ENCODE peak calls at places on chromosomes 12 and 14, in four cellular contexts. V, O, G and A are unnamed samples.

GRCh38 chr12:65497645-65498044 is 219.2 kb downstream of the MSRB3 start:
- DNase-seq in V (peak), O (no peak), G (no peak), A (no peak)

GRCh38 chr14:91254456-91254855 is 10.0 kb upstream of the GPR68 start:
- DNase-seq in V (no peak), O (no peak), G (no peak), A (no peak)

GRCh38 chr12:15757553-15758255 is 31.5 kb downstream of the EPS8 start:
- DNase-seq in V (peak), G (peak), O (no peak), A (no peak)

GRCh38 chr14:20530771-20531571 is 25.6 kb downstream of the RNASE10 start:
- DNase-seq in O (peak), V (peak), G (peak), A (peak)

GRCh38 chr12:105072888-105073488 is 11.3 kb downstream of the ALDH1L2 start:
- DNase-seq in O (no peak), G (no peak), V (no peak), A (no peak)

GRCh38 chr12:46373303-46374182 is 970 bp upstream of the SLC38A2 start:
- DNase-seq in V (peak), G (peak), O (no peak), A (peak)

GRCh38 chr12:91072931-91073330 is 15.1 kb upstream of the KERA start:
- DNase-seq in V (no peak), G (no peak), O (no peak), A (no peak)

GRCh38 chr12:13275366-13275765 is 78.8 kb downstream of the EMP1 start:
- DNase-seq in O (no peak), V (peak), G (no peak), A (no peak)

GRCh38 chr12:53287741-53288216 is 7.6 kb upstream of the PFDN5 start:
- DNase-seq in G (peak), V (peak), O (peak), A (peak)

GRCh38 chr12:34108967-34109366 is 86.7 kb downstream of the ALG10 start:
- DNase-seq in V (no peak), G (no peak), O (no peak), A (no peak)

GRCh38 chr12:65892905-65893304 is 68.6 kb downstream of the HMGA2 start:
- DNase-seq in G (peak), V (peak), O (no peak), A (no peak)

GRCh38 chr12:75020068-75020557 is 189.5 kb downstream of the KCNC2 start:
- DNase-seq in G (no peak), V (no peak), O (no peak), A (no peak)

GRCh38 chr12:114254998-114255397 is 150.9 kb downstream of the TBX5 start:
- DNase-seq in O (no peak), V (no peak), G (no peak), A (no peak)

GRCh38 chr12:101792046-101792931 is 38.5 kb downstream of the GNPTAB start:
- DNase-seq in G (no peak), V (peak), O (no peak), A (no peak)

GRCh38 chr14:64698899-64699298 is 5.3 kb upstream of the PLEKHG3 start:
- DNase-seq in O (no peak), G (no peak), V (peak), A (no peak)

GRCh38 chr14:100386121-100386520 is 63.0 kb downstream of the SLC25A47 start:
- DNase-seq in O (no peak), V (no peak), G (peak), A (no peak)

GRCh38 chr12:74849801-74850200 is 312.2 kb downstream of the ATXN7L3B start:
- DNase-seq in G (no peak), O (no peak), V (no peak), A (no peak)

GRCh38 chr12:65634061-65634460 is 190.2 kb upstream of the HMGA2 start:
- DNase-seq in V (no peak), G (no peak), O (no peak), A (no peak)

GRCh38 chr12:60689137-60689536 is 1093.3 kb downstream of the SLC16A7 start:
- DNase-seq in G (no peak), O (no peak), V (peak), A (no peak)

GRCh38 chr12:49403887-49404517 is 36.7 kb downstream of the SPATS2 start:
- DNase-seq in G (no peak), O (no peak), V (no peak), A (no peak)

GRCh38 chr12:111597731-111598636 is 1.1 kb downstream of the ATXN2 start:
- DNase-seq in G (peak), V (peak), O (peak), A (peak)

GRCh38 chr12:129614221-129614885 is 289.5 kb downstream of the TMEM132D start:
- DNase-seq in O (no peak), G (peak), V (no peak), A (no peak)

GRCh38 chr14:34714320-34715107 is at the start of gene CFL2:
- DNase-seq in G (peak), V (peak), O (peak), A (peak)

GRCh38 chr12:122336015-122336946 is 70.0 kb upstream of the VPS33A start:
- DNase-seq in V (no peak), O (peak), G (peak), A (peak)

GRCh38 chr12:23542187-23542586 is 407.3 kb downstream of the SOX5 start:
- DNase-seq in G (no peak), O (no peak), V (no peak), A (no peak)

GRCh38 chr12:76013603-76014002 is 18.0 kb downstream of the PHLDA1 start:
- DNase-seq in G (no peak), V (no peak), O (no peak), A (no peak)

GRCh38 chr12:109219938-109220337 is 89.1 kb downstream of the FOXN4 start:
- DNase-seq in G (no peak), O (no peak), V (no peak), A (no peak)

GRCh38 chr14:103028161-103028767 is 29.1 kb downstream of the CDC42BPB start:
- DNase-seq in V (no peak), O (no peak), G (no peak), A (no peak)

GRCh38 chr12:11862794-11863193 is 207.9 kb upstream of the BCL2L14 start:
- DNase-seq in V (peak), G (peak), O (no peak), A (no peak)

GRCh38 chr14:20714593-20715250 is 26.2 kb downstream of the ANG start:
- DNase-seq in V (peak), G (peak), O (no peak), A (no peak)

GRCh38 chr14:90277581-90278198 is 21.3 kb downstream of the PSMC1 start:
- DNase-seq in O (no peak), G (no peak), V (no peak), A (no peak)

GRCh38 chr12:55738113-55739024 is 4.6 kb upstream of the GDF11 start:
- DNase-seq in G (peak), O (peak), V (peak), A (peak)

GRCh38 chr12:103626498-103626897 is 39.4 kb downstream of the STAB2 start:
- DNase-seq in O (no peak), V (peak), G (peak), A (no peak)

GRCh38 chr12:122790393-122791075 is 16.2 kb downstream of the CCDC62 start:
- DNase-seq in V (peak), O (no peak), G (peak), A (no peak)

GRCh38 chr12:89559753-89560152 is 33.9 kb upstream of the POC1B start:
- DNase-seq in V (peak), G (no peak), O (no peak), A (no peak)

GRCh38 chr14:105300542-105301102 is at the start of gene BRF1:
- DNase-seq in V (peak), G (peak), O (peak), A (peak)

GRCh38 chr12:31835276-31835882 is 106.6 kb upstream of the AMN1 start:
- DNase-seq in G (no peak), V (no peak), O (no peak), A (no peak)

GRCh38 chr12:12024958-12025682 is 45.6 kb upstream of the BCL2L14 start:
- DNase-seq in G (peak), V (no peak), O (no peak), A (no peak)